ENCODE peak calls at places on chromosome 14, in eight cellular contexts. S, J, N, D, H, Q, L and F are unnamed samples.

GRCh38 chr14:94571395-94571794 is 9.8 kb upstream of the SERPINA5 start:
- DNase-seq in D (no peak), L (no peak), N (no peak), J (no peak), Q (no peak), H (no peak), S (no peak), F (no peak)

GRCh38 chr14:54778618-54779017 is 124.0 kb downstream of the GCH1 start:
- DNase-seq in N (no peak), S (no peak), L (no peak), H (no peak), Q (no peak), D (no peak), J (no peak), F (no peak)

GRCh38 chr14:36099619-36100018 is 76.9 kb downstream of the PTCSC3 start:
- DNase-seq in Q (no peak), H (no peak), L (no peak), D (no peak), S (no peak), J (no peak), N (no peak), F (no peak)

GRCh38 chr14:93304771-93305170 is 28.1 kb downstream of the BTBD7 start:
- DNase-seq in L (no peak), J (no peak), H (no peak), Q (no peak), D (no peak), S (no peak), N (no peak), F (no peak)

GRCh38 chr14:104367811-104368750 is 211.5 kb upstream of the C14orf180 start:
- DNase-seq in J (no peak), H (peak; percentile 79), Q (peak; percentile 56), L (no peak), N (peak; percentile 98), D (no peak), S (no peak), F (no peak)

GRCh38 chr14:69671365-69672050 is 60.1 kb downstream of the SUSD6 start:
- DNase-seq in S (no peak), H (no peak), L (no peak), J (no peak), Q (no peak), N (no peak), D (no peak), F (no peak)

GRCh38 chr14:104424406-104425072 is 155.0 kb upstream of the C14orf180 start:
- DNase-seq in D (no peak), H (peak; percentile 88), N (peak; percentile 97), J (peak; percentile 59), L (no peak), Q (no peak), S (no peak), F (peak; percentile 70)

GRCh38 chr14:35534884-35535793 is 1.2 kb downstream of the INSM2 start:
- DNase-seq in S (peak; percentile 72), L (peak; percentile 53), Q (peak; percentile 77), H (peak; percentile 52), D (peak; percentile 58), N (peak; percentile 80), J (peak; percentile 44), F (peak; percentile 62)

GRCh38 chr14:96852823-96853422 is 55.7 kb downstream of the VRK1 start:
- DNase-seq in S (peak; percentile 22), H (peak; percentile 16), L (no peak), N (peak; percentile 1), Q (no peak), D (no peak), J (no peak), F (peak; percentile 5)